ENCODE peak calls at places on chromosomes 13 and 19, in ten cellular contexts. One of them, this sample, is unnamed.
A peak's percentile ranks its signal among the peaks of the same experiment; 100 is the strongest.

GRCh38 chr19:10420444-10421239 is at the start of gene PDE4A:
- DNase-seq in activated T-helper 2 cell treated with anti-CD3 and anti-CD28 coated beads, Interferon-gamma antibody, Interleukin-2, Interleukin-4, amounts not matched to agents 10 μg/mL and 5 μg/mL and 100 μg/mL, durations not matched to agents 14 hours and 24 hours and 36 hours: peak; percentile 81
- DNase-seq in A172: peak; percentile 23
- DNase-seq in CD4-positive, alpha-beta memory T cell: peak; percentile 65
- DNase-seq in NCI-H187: no peak
- DNase-seq in substantia nigra: no peak
- DNase-seq in H9: peak; percentile 57
- DNase-seq in renal cortical epithelial cell: no peak
- DNase-seq in COR-L47: peak; percentile 23
- DNase-seq in AML-193: no peak
- DNase-seq in this sample: no peak

GRCh38 chr19:16446108-16447014 is 25.4 kb downstream of the EPS15L1 start:
- DNase-seq in COR-L47: no peak
- DNase-seq in H9: no peak
- DNase-seq in NCI-H187: no peak
- DNase-seq in CD4-positive, alpha-beta memory T cell: no peak
- DNase-seq in A172: no peak
- DNase-seq in renal cortical epithelial cell: peak; percentile 28
- DNase-seq in substantia nigra: no peak
- DNase-seq in activated T-helper 2 cell treated with anti-CD3 and anti-CD28 coated beads, Interferon-gamma antibody, Interleukin-2, Interleukin-4, amounts not matched to agents 10 μg/mL and 5 μg/mL and 100 μg/mL, durations not matched to agents 14 hours and 24 hours and 36 hours: no peak
- DNase-seq in AML-193: no peak
- DNase-seq in this sample: no peak

GRCh38 chr13:21675095-21676007 is 4.5 kb downstream of the FGF9 start:
- DNase-seq in A172: no peak
- DNase-seq in CD4-positive, alpha-beta memory T cell: peak; percentile 65
- DNase-seq in substantia nigra: no peak
- DNase-seq in activated T-helper 2 cell treated with anti-CD3 and anti-CD28 coated beads, Interferon-gamma antibody, Interleukin-2, Interleukin-4, amounts not matched to agents 10 μg/mL and 5 μg/mL and 100 μg/mL, durations not matched to agents 14 hours and 24 hours and 36 hours: peak; percentile 19
- DNase-seq in COR-L47: peak; percentile 85
- DNase-seq in AML-193: no peak
- DNase-seq in H9: peak; percentile 38
- DNase-seq in renal cortical epithelial cell: no peak
- DNase-seq in NCI-H187: peak; percentile 58
- DNase-seq in this sample: peak; percentile 89

GRCh38 chr13:81379183-81379582 is 1038.3 kb upstream of the SPRY2 start:
- DNase-seq in H9: no peak
- DNase-seq in activated T-helper 2 cell treated with anti-CD3 and anti-CD28 coated beads, Interferon-gamma antibody, Interleukin-2, Interleukin-4, amounts not matched to agents 10 μg/mL and 5 μg/mL and 100 μg/mL, durations not matched to agents 14 hours and 24 hours and 36 hours: no peak
- DNase-seq in COR-L47: no peak
- DNase-seq in NCI-H187: no peak
- DNase-seq in renal cortical epithelial cell: no peak
- DNase-seq in AML-193: no peak
- DNase-seq in CD4-positive, alpha-beta memory T cell: no peak
- DNase-seq in substantia nigra: no peak
- DNase-seq in A172: no peak
- DNase-seq in this sample: no peak

GRCh38 chr19:32387701-32388392 is 17.7 kb upstream of the DPY19L3 start:
- DNase-seq in NCI-H187: no peak
- DNase-seq in COR-L47: no peak
- DNase-seq in substantia nigra: no peak
- DNase-seq in A172: peak; percentile 53
- DNase-seq in H9: no peak
- DNase-seq in CD4-positive, alpha-beta memory T cell: no peak
- DNase-seq in AML-193: no peak
- DNase-seq in renal cortical epithelial cell: peak; percentile 15
- DNase-seq in activated T-helper 2 cell treated with anti-CD3 and anti-CD28 coated beads, Interferon-gamma antibody, Interleukin-2, Interleukin-4, amounts not matched to agents 10 μg/mL and 5 μg/mL and 100 μg/mL, durations not matched to agents 14 hours and 24 hours and 36 hours: no peak
- DNase-seq in this sample: no peak

GRCh38 chr19:47000373-47000772 is 19.3 kb upstream of the NPAS1 start:
- DNase-seq in CD4-positive, alpha-beta memory T cell: no peak
- DNase-seq in COR-L47: no peak
- DNase-seq in A172: no peak
- DNase-seq in H9: no peak
- DNase-seq in activated T-helper 2 cell treated with anti-CD3 and anti-CD28 coated beads, Interferon-gamma antibody, Interleukin-2, Interleukin-4, amounts not matched to agents 10 μg/mL and 5 μg/mL and 100 μg/mL, durations not matched to agents 14 hours and 24 hours and 36 hours: no peak
- DNase-seq in NCI-H187: no peak
- DNase-seq in substantia nigra: no peak
- DNase-seq in renal cortical epithelial cell: no peak
- DNase-seq in AML-193: no peak
- DNase-seq in this sample: no peak

GRCh38 chr19:58577581-58578429 is 4.7 kb upstream of the MZF1 start:
- DNase-seq in CD4-positive, alpha-beta memory T cell: no peak
- DNase-seq in NCI-H187: no peak
- DNase-seq in renal cortical epithelial cell: no peak
- DNase-seq in COR-L47: no peak
- DNase-seq in AML-193: no peak
- DNase-seq in A172: no peak
- DNase-seq in activated T-helper 2 cell treated with anti-CD3 and anti-CD28 coated beads, Interferon-gamma antibody, Interleukin-2, Interleukin-4, amounts not matched to agents 10 μg/mL and 5 μg/mL and 100 μg/mL, durations not matched to agents 14 hours and 24 hours and 36 hours: peak; percentile 8
- DNase-seq in H9: no peak
- DNase-seq in substantia nigra: no peak
- DNase-seq in this sample: no peak

GRCh38 chr19:10780368-10780767 is 55.6 kb downstream of the TMED1 start:
- DNase-seq in CD4-positive, alpha-beta memory T cell: no peak
- DNase-seq in substantia nigra: peak; percentile 23
- DNase-seq in A172: peak; percentile 87
- DNase-seq in COR-L47: no peak
- DNase-seq in NCI-H187: no peak
- DNase-seq in activated T-helper 2 cell treated with anti-CD3 and anti-CD28 coated beads, Interferon-gamma antibody, Interleukin-2, Interleukin-4, amounts not matched to agents 10 μg/mL and 5 μg/mL and 100 μg/mL, durations not matched to agents 14 hours and 24 hours and 36 hours: no peak
- DNase-seq in H9: no peak
- DNase-seq in AML-193: peak; percentile 38
- DNase-seq in renal cortical epithelial cell: no peak
- DNase-seq in this sample: no peak

GRCh38 chr13:45537506-45537905 is 72.8 kb downstream of the COG3 start:
- DNase-seq in CD4-positive, alpha-beta memory T cell: no peak
- DNase-seq in H9: no peak
- DNase-seq in NCI-H187: no peak
- DNase-seq in COR-L47: no peak
- DNase-seq in activated T-helper 2 cell treated with anti-CD3 and anti-CD28 coated beads, Interferon-gamma antibody, Interleukin-2, Interleukin-4, amounts not matched to agents 10 μg/mL and 5 μg/mL and 100 μg/mL, durations not matched to agents 14 hours and 24 hours and 36 hours: no peak
- DNase-seq in substantia nigra: no peak
- DNase-seq in AML-193: no peak
- DNase-seq in A172: no peak
- DNase-seq in renal cortical epithelial cell: no peak
- DNase-seq in this sample: no peak

GRCh38 chr19:41192574-41193419 is at the start of gene CYP2S1:
- DNase-seq in AML-193: no peak
- DNase-seq in COR-L47: no peak
- DNase-seq in CD4-positive, alpha-beta memory T cell: no peak
- DNase-seq in A172: peak; percentile 34
- DNase-seq in substantia nigra: no peak
- DNase-seq in NCI-H187: no peak
- DNase-seq in activated T-helper 2 cell treated with anti-CD3 and anti-CD28 coated beads, Interferon-gamma antibody, Interleukin-2, Interleukin-4, amounts not matched to agents 10 μg/mL and 5 μg/mL and 100 μg/mL, durations not matched to agents 14 hours and 24 hours and 36 hours: no peak
- DNase-seq in renal cortical epithelial cell: no peak
- DNase-seq in H9: peak; percentile 78
- DNase-seq in this sample: no peak

GRCh38 chr19:13149628-13150186 is 468 bp downstream of the STX10 start:
- DNase-seq in renal cortical epithelial cell: no peak
- DNase-seq in NCI-H187: no peak
- DNase-seq in substantia nigra: no peak
- DNase-seq in activated T-helper 2 cell treated with anti-CD3 and anti-CD28 coated beads, Interferon-gamma antibody, Interleukin-2, Interleukin-4, amounts not matched to agents 10 μg/mL and 5 μg/mL and 100 μg/mL, durations not matched to agents 14 hours and 24 hours and 36 hours: no peak
- DNase-seq in COR-L47: peak; percentile 23
- DNase-seq in A172: no peak
- DNase-seq in AML-193: no peak
- DNase-seq in CD4-positive, alpha-beta memory T cell: no peak
- DNase-seq in H9: peak; percentile 61
- DNase-seq in this sample: no peak

GRCh38 chr13:25171170-25171516 is 945 bp downstream of the AMER2 start:
- DNase-seq in renal cortical epithelial cell: no peak
- DNase-seq in AML-193: no peak
- DNase-seq in NCI-H187: no peak
- DNase-seq in COR-L47: no peak
- DNase-seq in A172: no peak
- DNase-seq in CD4-positive, alpha-beta memory T cell: no peak
- DNase-seq in substantia nigra: peak; percentile 67
- DNase-seq in H9: no peak
- DNase-seq in activated T-helper 2 cell treated with anti-CD3 and anti-CD28 coated beads, Interferon-gamma antibody, Interleukin-2, Interleukin-4, amounts not matched to agents 10 μg/mL and 5 μg/mL and 100 μg/mL, durations not matched to agents 14 hours and 24 hours and 36 hours: no peak
- DNase-seq in this sample: no peak

GRCh38 chr19:13861392-13861713 is 15.6 kb upstream of the NANOS3 start:
- DNase-seq in substantia nigra: no peak
- DNase-seq in COR-L47: no peak
- DNase-seq in AML-193: no peak
- DNase-seq in NCI-H187: no peak
- DNase-seq in A172: no peak
- DNase-seq in CD4-positive, alpha-beta memory T cell: no peak
- DNase-seq in H9: no peak
- DNase-seq in activated T-helper 2 cell treated with anti-CD3 and anti-CD28 coated beads, Interferon-gamma antibody, Interleukin-2, Interleukin-4, amounts not matched to agents 10 μg/mL and 5 μg/mL and 100 μg/mL, durations not matched to agents 14 hours and 24 hours and 36 hours: no peak
- DNase-seq in renal cortical epithelial cell: no peak
- DNase-seq in this sample: no peak

GRCh38 chr13:60326273-60326672 is 70.7 kb upstream of the TDRD3 start:
- DNase-seq in substantia nigra: no peak
- DNase-seq in A172: no peak
- DNase-seq in CD4-positive, alpha-beta memory T cell: no peak
- DNase-seq in activated T-helper 2 cell treated with anti-CD3 and anti-CD28 coated beads, Interferon-gamma antibody, Interleukin-2, Interleukin-4, amounts not matched to agents 10 μg/mL and 5 μg/mL and 100 μg/mL, durations not matched to agents 14 hours and 24 hours and 36 hours: no peak
- DNase-seq in NCI-H187: no peak
- DNase-seq in COR-L47: no peak
- DNase-seq in AML-193: peak; percentile 8
- DNase-seq in renal cortical epithelial cell: no peak
- DNase-seq in H9: no peak
- DNase-seq in this sample: no peak

GRCh38 chr19:8310342-8311055 is 2.3 kb upstream of the CD320 start:
- DNase-seq in renal cortical epithelial cell: no peak
- DNase-seq in activated T-helper 2 cell treated with anti-CD3 and anti-CD28 coated beads, Interferon-gamma antibody, Interleukin-2, Interleukin-4, amounts not matched to agents 10 μg/mL and 5 μg/mL and 100 μg/mL, durations not matched to agents 14 hours and 24 hours and 36 hours: no peak
- DNase-seq in COR-L47: no peak
- DNase-seq in H9: no peak
- DNase-seq in A172: no peak
- DNase-seq in substantia nigra: no peak
- DNase-seq in NCI-H187: no peak
- DNase-seq in AML-193: no peak
- DNase-seq in CD4-positive, alpha-beta memory T cell: no peak
- DNase-seq in this sample: no peak

GRCh38 chr13:58461217-58461616 is 829.7 kb downstream of the PCDH17 start:
- DNase-seq in substantia nigra: no peak
- DNase-seq in renal cortical epithelial cell: no peak
- DNase-seq in NCI-H187: no peak
- DNase-seq in activated T-helper 2 cell treated with anti-CD3 and anti-CD28 coated beads, Interferon-gamma antibody, Interleukin-2, Interleukin-4, amounts not matched to agents 10 μg/mL and 5 μg/mL and 100 μg/mL, durations not matched to agents 14 hours and 24 hours and 36 hours: no peak
- DNase-seq in H9: no peak
- DNase-seq in COR-L47: no peak
- DNase-seq in CD4-positive, alpha-beta memory T cell: no peak
- DNase-seq in AML-193: no peak
- DNase-seq in A172: no peak
- DNase-seq in this sample: no peak

This sample was measured in NCI-H748 treated with DMSO at 0.1 percent for 48 hours.